ENCODE peak calls at places on chromosomes 5 and 9, in four cellular contexts. L, E, I and P are unnamed samples.
A peak's percentile ranks its signal among the peaks of the same experiment; 100 is the strongest.

GRCh38 chr9:20355022-20355421 is 267.3 kb downstream of the MLLT3 start:
- DNase-seq in L (no peak), I (no peak), E (no peak), P (no peak)

GRCh38 chr5:38707352-38708324 is 138.2 kb upstream of the OSMR start:
- DNase-seq in L (no peak), I (no peak), E (no peak), P (no peak)

GRCh38 chr5:102627311-102627710 is 127.8 kb upstream of the PAM start:
- DNase-seq in L (no peak), I (no peak), E (no peak), P (no peak)

GRCh38 chr9:135906291-135907005 is 898 bp downstream of the CAMSAP1 start:
- DNase-seq in I (no peak), L (no peak), E (peak; percentile 63), P (no peak)

GRCh38 chr5:84384604-84385575 is at the start of gene EDIL3:
- DNase-seq in I (no peak), L (no peak), E (peak; percentile 67), P (peak; percentile 74)

GRCh38 chr9:98127226-98127625 is 8.2 kb upstream of the TRIM14 start:
- DNase-seq in E (peak; percentile 48), I (no peak), L (no peak), P (no peak)

GRCh38 chr9:91178281-91179236 is 183.2 kb downstream of the AUH start:
- DNase-seq in L (no peak), E (no peak), I (no peak), P (peak; percentile 56)

GRCh38 chr5:64505769-64506566 is at the start of gene RGS7BP:
- DNase-seq in I (no peak), E (no peak), L (no peak), P (peak; percentile 76)

GRCh38 chr9:27632254-27632653 is 59.0 kb upstream of the C9orf72 start:
- DNase-seq in E (no peak), I (no peak), L (no peak), P (no peak)